ENCODE peak calls at places on chromosomes 7 and 10, in ten cellular contexts. S is suprapubic skin; E is H9; O is colonic mucosa; I is CD8-positive, alpha-beta T cell; A is hepatocyte; P is GM12878; W is left lung; R is lower lobe of right lung; V is cardiac muscle cell. Z is an unnamed sample. For H3K27me3 and H3K4me1, the result is how much of the 10 kb centered on the place peaks cover.

GRCh38 chr7:35038340-35038738 is 1.1 kb upstream of the DPY19L1 start:
- DNase-seq in I (no peak), R (no peak), O (no peak), S (no peak), A (no peak), W (no peak), P (no peak), E (no peak), V (no peak), Z (no peak)

GRCh38 chr10:43155716-43156115 is 17.5 kb downstream of the CSGALNACT2 start:
- DNase-seq in V (no peak), I (no peak), E (no peak), O (no peak), S (no peak), P (no peak), W (no peak), R (no peak), A (no peak), Z (no peak)

GRCh38 chr7:66142996-66143395 is 28.3 kb downstream of the CRCP start:
- DNase-seq in I (no peak), O (no peak), S (no peak), P (no peak), V (no peak), E (no peak), R (no peak), A (no peak), W (no peak), Z (no peak)

GRCh38 chr10:115355162-115355760 is 262.1 kb downstream of the ATRNL1 start:
- DNase-seq in P (peak), W (no peak), V (peak), E (peak), O (peak), S (no peak), R (no peak), A (peak), I (no peak), Z (no peak)

GRCh38 chr7:151424799-151425198 is 15.0 kb upstream of the WDR86 start:
- DNase-seq in P (no peak), V (peak), I (no peak), W (no peak), O (no peak), A (no peak), R (no peak), S (peak), E (no peak), Z (no peak)

GRCh38 chr10:73495226-73495883 is 469 bp downstream of the PPP3CB start:
- DNase-seq in S (peak), V (peak), E (no peak), R (peak), O (peak), A (peak), W (peak), I (peak), P (peak), Z (peak)

GRCh38 chr7:128957613-128958012 is 19.9 kb downstream of the IRF5 start:
- DNase-seq in R (no peak), W (no peak), I (no peak), A (no peak), O (no peak), S (no peak), E (no peak), V (no peak), P (no peak), Z (no peak)

GRCh38 chr7:68317476-68317875 is 1280.8 kb upstream of the AUTS2 start:
- DNase-seq in A (no peak), W (no peak), O (no peak), R (no peak), I (no peak), S (no peak), E (no peak), V (no peak), P (no peak), Z (no peak)

GRCh38 chr10:13338337-13339128 is 9.6 kb downstream of the SEPHS1 start:
- DNase-seq in A (peak), V (peak), W (no peak), R (no peak), E (no peak), S (no peak), O (peak), P (no peak), I (no peak), Z (no peak)

GRCh38 chr10:5014936-5015335 is 11.3 kb upstream of the AKR1C2 start:
- DNase-seq in O (no peak), A (no peak), V (peak), R (no peak), E (no peak), W (no peak), S (no peak), P (no peak), I (no peak), Z (no peak)

GRCh38 chr7:108296911-108297310 is 159.3 kb downstream of the NRCAM start:
- DNase-seq in P (no peak), W (no peak), O (no peak), R (no peak), E (no peak), A (no peak), I (no peak), V (no peak), S (no peak), Z (no peak)

GRCh38 chr7:46369933-46370654 is 449.0 kb upstream of the IGFBP3 start:
- DNase-seq in P (no peak), A (peak), O (no peak), R (no peak), I (no peak), W (no peak), E (no peak), V (peak), S (no peak), Z (no peak)

GRCh38 chr10:13839430-13839986 is 252.7 kb downstream of the PRPF18 start:
- DNase-seq in V (peak), W (no peak), S (no peak), A (peak), E (no peak), O (no peak), I (no peak), R (no peak), P (no peak), Z (no peak)

GRCh38 chr7:2104107-2104710 is 128.5 kb downstream of the MAD1L1 start:
- DNase-seq in R (peak), O (peak), E (peak), S (peak), V (peak), A (peak), P (no peak), I (peak), W (peak), Z (no peak)

GRCh38 chr7:67786021-67786420 is 789.4 kb downstream of the TYW1 start:
- DNase-seq in A (no peak), W (no peak), R (no peak), S (no peak), I (no peak), O (no peak), E (no peak), V (no peak), P (no peak), Z (no peak)

GRCh38 chr10:73744690-73744994 is 470 bp downstream of the SEC24C start:
- DNase-seq in I (no peak), A (peak), R (peak), P (no peak), E (no peak), V (peak), S (no peak), W (peak), O (peak), Z (no peak)

GRCh38 chr7:71300603-71301002 is 168.7 kb downstream of the GALNT17 start:
- DNase-seq in R (no peak), W (no peak), E (no peak), V (no peak), O (no peak), A (no peak), P (no peak), I (no peak), S (no peak), Z (no peak)

GRCh38 chr10:5564537-5565204 is 39.9 kb downstream of the CALML3 start:
- DNase-seq in E (no peak), S (peak), P (no peak), A (no peak), W (no peak), V (peak), R (no peak), O (no peak), I (peak), Z (no peak)

GRCh38 chr10:6141296-6142151 is 52.7 kb downstream of the RBM17 start:
- DNase-seq in E (no peak), R (no peak), S (no peak), W (no peak), P (peak), O (no peak), A (no peak), I (no peak), V (peak), Z (no peak)

GRCh38 chr7:156012412-156012811 is 200.1 kb upstream of the SHH start:
- DNase-seq in R (no peak), S (no peak), A (no peak), W (no peak), I (no peak), E (no peak), V (no peak), O (no peak), P (no peak), Z (no peak)

GRCh38 chr10:64630534-64630933 is 1109.3 kb downstream of the REEP3 start:
- DNase-seq in I (no peak), P (no peak), A (no peak), R (no peak), E (no peak), S (no peak), O (no peak), W (peak), V (no peak), Z (no peak)

GRCh38 chr10:1434202-1434601 is 303.1 kb downstream of the ADARB2 start:
- DNase-seq in E (peak), O (no peak), A (no peak), W (no peak), S (no peak), V (no peak), P (no peak), I (no peak), R (no peak), Z (peak)

GRCh38 chr10:60767424-60767823 is 10.9 kb upstream of the CDK1 start:
- DNase-seq in P (no peak), E (no peak), O (no peak), W (no peak), I (no peak), V (no peak), A (no peak), S (no peak), R (no peak), Z (no peak)

GRCh38 chr7:30683839-30684238 is 1.6 kb upstream of the CRHR2 start:
- DNase-seq in E (no peak), S (no peak), V (no peak), W (no peak), R (no peak), P (no peak), I (no peak), O (no peak), A (no peak), Z (no peak)

GRCh38 chr7:96236198-96237039 is 85.5 kb downstream of the SLC25A13 start:
- DNase-seq in A (peak), P (no peak), R (no peak), S (peak), O (no peak), I (no peak), V (peak), W (no peak), E (no peak), Z (no peak)

GRCh38 chr10:133279266-133279960 is 2.7 kb upstream of the ADAM8 start:
- DNase-seq in E (no peak), P (no peak), W (no peak), V (no peak), R (no peak), I (no peak), S (no peak), A (no peak), O (no peak), Z (no peak)

GRCh38 chr7:32204361-32205018 is 134.3 kb upstream of the PDE1C start:
- DNase-seq in V (peak), O (peak), W (peak), E (peak), I (no peak), A (peak), R (no peak), P (peak), S (no peak), Z (peak)

GRCh38 chr7:149005427-149006344 is 22.6 kb downstream of the PDIA4 start:
- DNase-seq in S (peak), R (peak), E (peak), V (peak), I (peak), P (no peak), A (peak), W (peak), O (peak), Z (no peak)

GRCh38 chr10:112949128-112949823 is 771 bp upstream of the TCF7L2 start:
- DNase-seq in V (no peak), O (peak), E (no peak), W (no peak), A (peak), R (no peak), S (no peak), P (no peak), I (no peak), Z (no peak)

GRCh38 chr10:129706081-129706480 is 239.0 kb downstream of the MGMT start:
- DNase-seq in O (no peak), V (no peak), R (no peak), P (no peak), W (no peak), E (no peak), S (no peak), A (no peak), I (no peak), Z (no peak)

GRCh38 chr7:79317728-79318127 is 135.7 kb downstream of the MAGI2 start:
- DNase-seq in W (no peak), A (peak), R (no peak), P (no peak), S (no peak), I (no peak), E (peak), V (peak), O (no peak), Z (no peak)

GRCh38 chr7:117217636-117218035 is 105.2 kb downstream of the WNT2 start:
- DNase-seq in I (no peak), A (no peak), P (no peak), S (no peak), V (peak), O (no peak), R (no peak), W (no peak), E (no peak), Z (no peak)

GRCh38 chr7:31079126-31079918 is 27.2 kb downstream of the ADCYAP1R1 start:
- DNase-seq in W (no peak), A (no peak), O (no peak), R (peak), V (no peak), E (no peak), P (no peak), S (no peak), I (no peak), Z (no peak)

GRCh38 chr10:77351386-77351785 is 286.2 kb downstream of the KCNMA1 start:
- DNase-seq in W (no peak), S (no peak), R (no peak), I (no peak), V (peak), P (no peak), O (no peak), E (no peak), A (no peak), Z (no peak)

GRCh38 chr7:16579216-16579615 is 52.6 kb downstream of the LRRC72 start:
- DNase-seq in E (no peak), A (no peak), V (no peak), I (no peak), S (no peak), W (no peak), O (no peak), R (no peak), P (no peak), Z (no peak)

GRCh38 chr7:78489423-78489822 is 690.9 kb downstream of the PHTF2 start:
- DNase-seq in S (no peak), R (no peak), W (no peak), V (no peak), O (no peak), A (no peak), P (no peak), I (no peak), E (no peak), Z (no peak)

GRCh38 chr10:77291596-77292505 is 345.8 kb downstream of the KCNMA1 start:
- DNase-seq in E (no peak), P (no peak), W (no peak), O (no peak), R (no peak), S (no peak), I (no peak), A (no peak), V (no peak), Z (no peak)

GRCh38 chr7:6502886-6503285 is 48.4 kb downstream of the GRID2IP start:
- DNase-seq in O (peak), V (no peak), E (no peak), R (no peak), P (no peak), A (no peak), I (no peak), W (no peak), S (no peak), Z (no peak)

GRCh38 chr10:15742102-15742501 is 22.4 kb upstream of the ITGA8 start:
- DNase-seq in E (no peak), A (no peak), I (no peak), V (no peak), S (no peak), O (no peak), P (no peak), R (no peak), W (no peak), Z (no peak)

GRCh38 chr10:15744217-15744865 is 24.6 kb upstream of the ITGA8 start:
- DNase-seq in W (no peak), O (peak), V (peak), A (peak), E (peak), S (no peak), R (no peak), I (no peak), P (no peak), Z (no peak)

GRCh38 chr10:15742831-15743230 is 23.1 kb upstream of the ITGA8 start:
- DNase-seq in W (no peak), O (no peak), E (no peak), R (no peak), S (no peak), I (no peak), P (no peak), A (no peak), V (no peak), Z (no peak)

GRCh38 chr10:15745748-15746147 is 26.0 kb upstream of the ITGA8 start:
- DNase-seq in R (no peak), W (no peak), V (peak), A (peak), S (no peak), I (no peak), E (no peak), O (no peak), P (no peak), Z (no peak)

GRCh38 chr10:15743443-15743842 is 23.7 kb upstream of the ITGA8 start:
- DNase-seq in E (no peak), V (no peak), I (no peak), W (no peak), P (no peak), A (no peak), O (no peak), R (no peak), S (no peak), Z (no peak)
- TF ChIP-seq CTCF in E (no peak), V (no peak), I (no peak), W (no peak), P (no peak), A (no peak), O (no peak), R (no peak), S (no peak), Z (no peak)

GRCh38 chr10:117148284-117148683 is 10.2 kb upstream of the VAX1 start:
- DNase-seq in R (no peak), E (no peak), P (no peak), A (no peak), V (no peak), S (no peak), I (no peak), W (no peak), O (no peak), Z (no peak)
- H3K27me3 ChIP-seq in R (under half), E (half or more), P (under half), A (half or more), V (half or more), S (half or more), I (under half), W (under half), O (under half), Z (under half)

GRCh38 chr10:62373639-62373994 is 552 bp upstream of the ZNF365 start:
- DNase-seq in I (no peak), A (no peak), V (no peak), P (no peak), O (no peak), E (no peak), W (no peak), R (no peak), S (no peak), Z (no peak)
- H3K4me1 ChIP-seq in I (under half), A (under half), V (under half), P (under half), O (under half), E (under half), W (under half), R (under half), S (under half), Z (under half)

DNA sequence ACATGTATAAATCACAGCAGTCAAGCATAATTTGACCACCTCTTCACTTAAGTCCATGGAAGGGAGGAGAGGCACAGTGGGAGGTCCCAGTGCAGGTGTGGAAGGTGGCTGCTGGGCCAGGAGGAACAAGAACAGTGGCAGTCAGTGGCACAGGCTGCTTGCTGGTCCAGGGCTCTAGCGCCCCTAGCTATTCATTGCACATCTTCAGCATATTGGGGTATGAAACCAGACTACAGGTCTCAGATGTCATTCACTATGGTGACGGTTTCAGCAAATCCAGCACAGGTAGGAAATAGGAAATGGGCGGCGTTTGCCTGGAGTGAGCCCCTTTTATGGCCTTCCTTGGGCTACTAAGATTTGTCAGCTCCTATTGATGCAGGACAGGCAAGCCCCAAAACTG is 609.0 kb downstream of the PARD3 start:
- DNase-seq in S (no peak), A (no peak), I (no peak), R (no peak), W (no peak), V (no peak), O (no peak), P (no peak), E (no peak), Z (no peak)
- TF ChIP-seq CTCF in S (no peak), A (no peak), I (no peak), R (no peak), W (no peak), V (no peak), O (no peak), P (no peak), E (peak), Z (no peak)

GRCh38 chr10:8035641-8036520 is 18.6 kb upstream of the GATA3 start:
- DNase-seq in E (no peak), P (no peak), R (no peak), S (no peak), W (no peak), A (no peak), O (no peak), V (no peak), I (peak), Z (no peak)

GRCh38 chr10:8033812-8034665 is 20.4 kb upstream of the GATA3 start:
- DNase-seq in R (no peak), V (no peak), W (no peak), A (no peak), S (no peak), O (no peak), E (peak), P (no peak), I (no peak), Z (no peak)

GRCh38 chr10:8034666-8035640 is 19.5 kb upstream of the GATA3 start:
- DNase-seq in V (no peak), E (no peak), S (no peak), P (no peak), R (no peak), O (no peak), I (no peak), A (no peak), W (no peak), Z (no peak)

GRCh38 chr10:8036521-8037198 is 17.8 kb upstream of the GATA3 start:
- DNase-seq in E (no peak), W (no peak), S (no peak), O (no peak), A (no peak), V (no peak), R (no peak), P (no peak), I (peak), Z (no peak)

DNA sequence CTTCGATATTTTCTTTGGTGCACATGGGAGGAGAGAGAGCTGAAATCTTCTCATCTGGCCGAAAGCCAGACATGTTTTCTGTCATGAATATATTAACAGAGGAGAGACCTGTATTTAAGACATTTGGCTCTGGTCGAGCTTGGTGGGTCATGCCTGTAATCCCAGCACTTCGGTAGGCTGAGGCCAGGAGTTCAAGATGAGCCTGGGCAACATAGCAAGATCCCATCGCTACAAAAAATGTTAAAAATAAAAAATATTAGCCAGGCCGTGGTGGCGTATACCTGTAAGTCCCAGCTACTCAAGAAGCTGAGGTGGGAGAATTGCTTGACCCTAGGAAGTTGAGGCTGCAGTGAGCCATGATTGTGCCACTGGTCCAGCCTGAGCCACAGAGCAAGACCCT is 21.9 kb upstream of the GATA3 start:
- DNase-seq in P (no peak), E (no peak), S (no peak), O (no peak), I (no peak), A (no peak), W (no peak), V (no peak), R (no peak), Z (no peak)
- H3K27me3 ChIP-seq in P (under half), E (under half), S (half or more), O (under half), I (under half), A (half or more), W (half or more), V (half or more), R (half or more), Z (under half)